ENCODE peak calls at places on chromosomes 2 and 18, in five cellular contexts. One of them, this sample, is unnamed.

GRCh38 chr2:42969231-42970150 is 177.1 kb upstream of the HAAO start:
- DNase-seq in H9: no peak
- DNase-seq in mesenchymal stem cell: peak; percentile 79
- DNase-seq in neuronal stem cell: no peak
- DNase-seq in H1: no peak
- DNase-seq in this sample: peak; percentile 47

GRCh38 chr2:105401867-105402266 is 3.0 kb upstream of the FHL2 start:
- DNase-seq in H9: no peak
- DNase-seq in mesenchymal stem cell: no peak
- DNase-seq in neuronal stem cell: no peak
- DNase-seq in H1: no peak
- DNase-seq in this sample: no peak

GRCh38 chr2:239883326-239884050 is 141.7 kb downstream of the NDUFA10 start:
- DNase-seq in H9: peak; percentile 6
- DNase-seq in mesenchymal stem cell: no peak
- DNase-seq in neuronal stem cell: no peak
- DNase-seq in H1: no peak
- DNase-seq in this sample: no peak

GRCh38 chr2:68646303-68646702 is 2.9 kb downstream of the PROKR1 start:
- DNase-seq in H9: no peak
- DNase-seq in mesenchymal stem cell: no peak
- DNase-seq in neuronal stem cell: no peak
- DNase-seq in H1: no peak
- DNase-seq in this sample: no peak

GRCh38 chr18:75638223-75638596 is 210.7 kb upstream of the SMIM21 start:
- DNase-seq in H9: no peak
- DNase-seq in mesenchymal stem cell: peak; percentile 33
- DNase-seq in neuronal stem cell: no peak
- DNase-seq in H1: no peak
- DNase-seq in this sample: peak; percentile 56

GRCh38 chr18:388198-388597 is 112.3 kb downstream of the COLEC12 start:
- DNase-seq in H9: no peak
- DNase-seq in mesenchymal stem cell: no peak
- DNase-seq in neuronal stem cell: no peak
- DNase-seq in H1: no peak
- DNase-seq in this sample: no peak

GRCh38 chr18:14941256-14941655 is 193.3 kb downstream of the ANKRD30B start:
- DNase-seq in H9: no peak
- DNase-seq in mesenchymal stem cell: no peak
- DNase-seq in neuronal stem cell: no peak
- DNase-seq in H1: no peak
- DNase-seq in this sample: no peak

GRCh38 chr2:148812306-148812705 is 62.7 kb upstream of the KIF5C start:
- DNase-seq in H9: no peak
- DNase-seq in mesenchymal stem cell: no peak
- DNase-seq in neuronal stem cell: no peak
- DNase-seq in H1: no peak
- DNase-seq in this sample: no peak

GRCh38 chr18:35502062-35502461 is 4.3 kb upstream of the INO80C start:
- DNase-seq in H9: no peak
- DNase-seq in mesenchymal stem cell: no peak
- DNase-seq in neuronal stem cell: no peak
- DNase-seq in H1: no peak
- DNase-seq in this sample: no peak

GRCh38 chr2:29155578-29155977 is 40.4 kb downstream of the CLIP4 start:
- DNase-seq in H9: no peak
- DNase-seq in mesenchymal stem cell: no peak
- DNase-seq in neuronal stem cell: no peak
- DNase-seq in H1: no peak
- DNase-seq in this sample: no peak

GRCh38 chr18:63311481-63312409 is 7.8 kb downstream of the BCL2 start:
- DNase-seq in H9: no peak
- DNase-seq in mesenchymal stem cell: no peak
- DNase-seq in neuronal stem cell: no peak
- DNase-seq in H1: no peak
- DNase-seq in this sample: no peak

GRCh38 chr18:42048150-42048549 is 93.1 kb downstream of the PIK3C3 start:
- DNase-seq in H9: no peak
- DNase-seq in mesenchymal stem cell: peak; percentile 91
- DNase-seq in neuronal stem cell: no peak
- DNase-seq in H1: no peak
- DNase-seq in this sample: peak; percentile 49

GRCh38 chr2:231761735-231762134 is 19.3 kb downstream of the PDE6D start:
- DNase-seq in H9: no peak
- DNase-seq in mesenchymal stem cell: no peak
- DNase-seq in neuronal stem cell: no peak
- DNase-seq in H1: no peak
- DNase-seq in this sample: no peak

GRCh38 chr2:134438371-134438770 is 184.5 kb downstream of the MGAT5 start:
- DNase-seq in H9: no peak
- DNase-seq in mesenchymal stem cell: no peak
- DNase-seq in neuronal stem cell: no peak
- DNase-seq in H1: no peak
- DNase-seq in this sample: no peak

GRCh38 chr2:200578778-200579177 is 7.0 kb upstream of the AOX1 start:
- DNase-seq in H9: no peak
- DNase-seq in mesenchymal stem cell: peak; percentile 45
- DNase-seq in neuronal stem cell: no peak
- DNase-seq in H1: no peak
- DNase-seq in this sample: peak; percentile 77

GRCh38 chr2:68734688-68735525 is at the start of gene ARHGAP25:
- DNase-seq in H9: no peak
- DNase-seq in mesenchymal stem cell: peak; percentile 38
- DNase-seq in neuronal stem cell: no peak
- DNase-seq in H1: no peak
- DNase-seq in this sample: no peak

GRCh38 chr2:172119089-172119488 is 16.4 kb upstream of the DLX2 start:
- DNase-seq in H9: no peak
- DNase-seq in mesenchymal stem cell: peak; percentile 61
- DNase-seq in neuronal stem cell: no peak
- DNase-seq in H1: no peak
- DNase-seq in this sample: peak; percentile 88

GRCh38 chr2:7539760-7540159 is 622.5 kb downstream of the RNF144A start:
- DNase-seq in H9: no peak
- DNase-seq in mesenchymal stem cell: peak; percentile 63
- DNase-seq in neuronal stem cell: no peak
- DNase-seq in H1: no peak
- DNase-seq in this sample: no peak

GRCh38 chr2:110748489-110748867 is 16.1 kb downstream of the ACOXL start:
- DNase-seq in H9: no peak
- DNase-seq in mesenchymal stem cell: no peak
- DNase-seq in neuronal stem cell: no peak
- DNase-seq in H1: no peak
- DNase-seq in this sample: no peak

GRCh38 chr2:229252280-229252679 is 18.8 kb downstream of the PID1 start:
- DNase-seq in H9: no peak
- DNase-seq in mesenchymal stem cell: no peak
- DNase-seq in neuronal stem cell: no peak
- DNase-seq in H1: no peak
- DNase-seq in this sample: no peak

GRCh38 chr2:113755690-113756063 is 765 bp downstream of the SLC35F5 start:
- DNase-seq in H9: no peak
- DNase-seq in mesenchymal stem cell: peak; percentile 52
- DNase-seq in neuronal stem cell: no peak
- DNase-seq in H1: no peak
- DNase-seq in this sample: peak; percentile 32

GRCh38 chr18:50775207-50775606 is 44.6 kb downstream of the MRO start:
- DNase-seq in H9: peak; percentile 40
- DNase-seq in mesenchymal stem cell: no peak
- DNase-seq in neuronal stem cell: no peak
- DNase-seq in H1: no peak
- DNase-seq in this sample: peak; percentile 16

GRCh38 chr2:164430166-164430783 is 191.0 kb downstream of the GRB14 start:
- DNase-seq in H9: peak; percentile 34
- DNase-seq in mesenchymal stem cell: peak; percentile 48
- DNase-seq in neuronal stem cell: peak; percentile 43
- DNase-seq in H1: no peak
- DNase-seq in this sample: peak; percentile 54

GRCh38 chr2:6562762-6563161 is 302.9 kb downstream of the CMPK2 start:
- DNase-seq in H9: no peak
- DNase-seq in mesenchymal stem cell: no peak
- DNase-seq in neuronal stem cell: no peak
- DNase-seq in H1: no peak
- DNase-seq in this sample: no peak

GRCh38 chr18:46182633-46183401 is 78.6 kb downstream of the HAUS1 start:
- DNase-seq in H9: no peak
- DNase-seq in mesenchymal stem cell: no peak
- DNase-seq in neuronal stem cell: no peak
- DNase-seq in H1: no peak
- DNase-seq in this sample: no peak
- H2BK12ac ChIP-seq in H9: no peak overlapping the region
- H2BK12ac ChIP-seq in mesenchymal stem cell: no peak overlapping the region
- H2BK12ac ChIP-seq in neuronal stem cell: no peak overlapping the region
- H2BK12ac ChIP-seq in H1: no peak overlapping the region
- H2BK12ac ChIP-seq in this sample: no peak overlapping the region

GRCh38 chr2:119810039-119810630 is 50.4 kb downstream of the PTPN4 start:
- DNase-seq in H9: no peak
- DNase-seq in mesenchymal stem cell: no peak
- DNase-seq in neuronal stem cell: no peak
- DNase-seq in H1: no peak
- DNase-seq in this sample: no peak
- H3K4me2 ChIP-seq in H9: no peak overlapping the region
- H3K4me2 ChIP-seq in mesenchymal stem cell: no peak overlapping the region
- H3K4me2 ChIP-seq in neuronal stem cell: no peak overlapping the region
- H3K4me2 ChIP-seq in H1: no peak overlapping the region
- H3K4me2 ChIP-seq in this sample: no peak overlapping the region

DNA sequence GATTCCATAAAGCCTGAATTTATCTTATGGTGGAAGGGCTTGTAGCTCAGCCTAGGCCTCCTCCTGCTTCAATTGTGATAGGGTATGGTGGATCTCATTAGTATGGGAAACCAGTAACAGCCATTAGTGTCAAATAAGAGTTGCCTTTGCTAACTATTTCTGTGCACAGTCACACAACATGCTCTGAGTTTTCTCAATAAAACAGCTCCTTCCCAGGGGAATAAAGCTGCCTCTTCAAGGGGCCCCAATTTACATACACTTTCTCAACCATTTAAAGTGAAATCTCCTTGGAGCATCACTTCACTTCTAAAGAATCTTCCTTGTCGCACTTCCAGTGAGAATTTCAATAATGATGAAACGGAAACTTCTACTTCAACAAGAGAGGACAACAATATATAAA is 53.4 kb downstream of the KLF7 start:
- DNase-seq in H9: no peak
- DNase-seq in mesenchymal stem cell: no peak
- DNase-seq in neuronal stem cell: no peak
- DNase-seq in H1: no peak
- DNase-seq in this sample: no peak
- H2BK12ac ChIP-seq in H9: no peak overlapping the region
- H2BK12ac ChIP-seq in mesenchymal stem cell: no peak overlapping the region
- H2BK12ac ChIP-seq in neuronal stem cell: no peak overlapping the region
- H2BK12ac ChIP-seq in H1: no peak overlapping the region
- H2BK12ac ChIP-seq in this sample: no peak overlapping the region

GRCh38 chr18:12750076-12750707 is 47.4 kb downstream of the PSMG2 start:
- DNase-seq in H9: no peak
- DNase-seq in mesenchymal stem cell: no peak
- DNase-seq in neuronal stem cell: no peak
- DNase-seq in H1: no peak
- DNase-seq in this sample: no peak

GRCh38 chr18:12751891-12752290 is 49.0 kb downstream of the PSMG2 start:
- DNase-seq in H9: no peak
- DNase-seq in mesenchymal stem cell: no peak
- DNase-seq in neuronal stem cell: no peak
- DNase-seq in H1: no peak
- DNase-seq in this sample: no peak

GRCh38 chr18:12749136-12749535 is 46.3 kb downstream of the PSMG2 start:
- DNase-seq in H9: no peak
- DNase-seq in mesenchymal stem cell: no peak
- DNase-seq in neuronal stem cell: no peak
- DNase-seq in H1: no peak
- DNase-seq in this sample: no peak

GRCh38 chr18:12750708-12751502 is 48.1 kb downstream of the PSMG2 start:
- DNase-seq in H9: no peak
- DNase-seq in mesenchymal stem cell: no peak
- DNase-seq in neuronal stem cell: no peak
- DNase-seq in H1: no peak
- DNase-seq in this sample: no peak

DNA sequence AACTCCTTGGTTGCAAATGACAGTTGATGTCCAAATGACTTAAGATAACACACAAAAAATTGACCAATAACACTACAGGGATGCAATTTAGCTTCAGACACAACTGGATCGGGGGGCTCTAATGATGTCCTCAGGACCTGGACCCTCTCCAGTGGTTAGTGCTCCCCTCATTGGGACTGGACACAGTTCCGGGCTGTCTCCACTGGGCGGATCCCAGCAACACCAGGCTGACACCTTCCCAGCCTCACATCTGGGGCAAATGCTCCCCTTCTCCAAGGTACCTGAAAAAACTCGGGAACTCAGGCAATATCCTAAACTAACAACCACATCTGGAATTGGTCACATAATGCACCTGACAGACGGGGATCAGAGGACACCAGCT is 48.7 kb downstream of the PSMG2 start:
- DNase-seq in H9: no peak
- DNase-seq in mesenchymal stem cell: no peak
- DNase-seq in neuronal stem cell: no peak
- DNase-seq in H1: no peak
- DNase-seq in this sample: no peak
- H3K4me2 ChIP-seq in H9: no peak overlapping the region
- H3K4me2 ChIP-seq in mesenchymal stem cell: no peak overlapping the region
- H3K4me2 ChIP-seq in neuronal stem cell: no peak overlapping the region
- H3K4me2 ChIP-seq in H1: no peak overlapping the region
- H3K4me2 ChIP-seq in this sample: no peak overlapping the region

DNA sequence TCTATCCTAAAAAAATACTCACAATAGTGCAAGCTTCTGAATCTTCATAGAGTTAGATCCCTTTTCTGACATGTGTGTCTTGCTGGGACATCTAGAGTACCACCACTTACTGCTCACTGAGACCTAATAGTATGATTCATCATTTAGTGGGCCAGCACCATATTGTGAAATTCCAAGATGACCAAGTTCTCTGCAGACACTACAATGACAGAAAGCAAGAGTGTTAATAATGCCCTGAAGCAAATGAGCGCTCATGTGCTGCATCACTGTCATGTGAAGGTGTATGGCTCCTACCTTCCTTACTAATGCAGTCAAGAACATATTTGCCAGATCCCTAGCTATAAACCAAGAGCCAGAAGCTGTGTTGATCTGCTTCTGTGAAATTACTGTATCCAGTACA is 606.2 kb upstream of the NXPH2 start:
- DNase-seq in H9: no peak
- DNase-seq in mesenchymal stem cell: no peak
- DNase-seq in neuronal stem cell: no peak
- DNase-seq in H1: no peak
- DNase-seq in this sample: no peak
- H2BK12ac ChIP-seq in H9: no peak overlapping the region
- H2BK12ac ChIP-seq in mesenchymal stem cell: no peak overlapping the region
- H2BK12ac ChIP-seq in neuronal stem cell: no peak overlapping the region
- H2BK12ac ChIP-seq in H1: no peak overlapping the region
- H2BK12ac ChIP-seq in this sample: no peak overlapping the region